ENCODE peak calls at places on chromosomes 3 and 15, in eight cellular contexts. H is GM13977; K is mucosa of descending colon; S is G401; R is body of pancreas; M is brain pericyte; A is cardiac muscle cell; J is activated naive CD8-positive, alpha-beta T cell treated with anti-CD3 and anti-CD28 coated beads, Interleukin-2, amount 50 U/mL, for 16 hours. L is an unnamed sample.

GRCh38 chr15:80895091-80895490 is 94.5 kb downstream of the MESD start:
- DNase-seq in H (no peak), K (no peak), S (no peak), R (no peak), M (no peak), A (no peak), J (no peak), L (no peak)

GRCh38 chr3:43144811-43145490 is 39.1 kb upstream of the POMGNT2 start:
- DNase-seq in H (no peak), K (no peak), S (no peak), R (no peak), M (no peak), A (no peak), J (no peak), L (no peak)

GRCh38 chr3:26596325-26596724 is 26.2 kb upstream of the LRRC3B start:
- DNase-seq in H (no peak), K (no peak), S (no peak), R (no peak), M (no peak), A (no peak), J (no peak), L (no peak)

GRCh38 chr3:50251220-50251619 is 15.2 kb downstream of the GNAI2 start:
- DNase-seq in H (no peak), K (no peak), S (peak), R (no peak), M (no peak), A (no peak), J (no peak), L (no peak)

GRCh38 chr3:168053115-168053514 is 42.6 kb downstream of the GOLIM4 start:
- DNase-seq in H (no peak), K (no peak), S (no peak), R (no peak), M (no peak), A (no peak), J (no peak), L (no peak)

GRCh38 chr15:33908396-33908795 is 59.9 kb upstream of the CHRM5 start:
- DNase-seq in H (no peak), K (no peak), S (no peak), R (no peak), M (no peak), A (no peak), J (no peak), L (no peak)

GRCh38 chr15:90818251-90819210 is 49.9 kb upstream of the FURIN start:
- DNase-seq in H (peak), K (no peak), S (no peak), R (peak), M (no peak), A (no peak), J (no peak), L (no peak)

GRCh38 chr3:173396191-173397041 is 1.1 kb upstream of the NLGN1 start:
- DNase-seq in H (peak), K (no peak), S (peak), R (peak), M (no peak), A (peak), J (no peak), L (no peak)

GRCh38 chr15:76942331-76942730 is 10.8 kb downstream of the RCN2 start:
- DNase-seq in H (no peak), K (no peak), S (no peak), R (no peak), M (no peak), A (no peak), J (no peak), L (no peak)

GRCh38 chr15:66907826-66908502 is 157.4 kb upstream of the SMAD3 start:
- DNase-seq in H (no peak), K (no peak), S (peak), R (peak), M (no peak), A (no peak), J (no peak), L (no peak)

GRCh38 chr3:45666729-45667440 is 22.3 kb upstream of the SACM1L start:
- DNase-seq in H (no peak), K (no peak), S (no peak), R (no peak), M (no peak), A (no peak), J (no peak), L (no peak)

GRCh38 chr15:90690585-90690984 is 26.6 kb upstream of the BLM start:
- DNase-seq in H (no peak), K (no peak), S (no peak), R (no peak), M (no peak), A (no peak), J (no peak), L (no peak)

GRCh38 chr3:127744875-127745274 is 72.1 kb downstream of the ABTB1 start:
- DNase-seq in H (no peak), K (no peak), S (peak), R (no peak), M (no peak), A (no peak), J (no peak), L (no peak)

GRCh38 chr3:52047295-52047960 is 8.9 kb downstream of the DUSP7 start:
- DNase-seq in H (no peak), K (no peak), S (no peak), R (no peak), M (no peak), A (no peak), J (no peak), L (no peak)

GRCh38 chr3:107897471-107898180 is 193.2 kb downstream of the CD47 start:
- DNase-seq in H (no peak), K (no peak), S (no peak), R (no peak), M (peak), A (no peak), J (no peak), L (no peak)

GRCh38 chr3:2468816-2469215 is 370.1 kb downstream of the CNTN4 start:
- DNase-seq in H (no peak), K (no peak), S (no peak), R (no peak), M (no peak), A (no peak), J (no peak), L (no peak)

GRCh38 chr15:33910741-33911140 is 57.6 kb upstream of the CHRM5 start:
- DNase-seq in H (no peak), K (no peak), S (no peak), R (no peak), M (no peak), A (no peak), J (no peak), L (no peak)

GRCh38 chr3:66602237-66602636 is 101.4 kb upstream of the LRIG1 start:
- DNase-seq in H (no peak), K (no peak), S (no peak), R (no peak), M (no peak), A (no peak), J (no peak), L (no peak)

GRCh38 chr3:119418641-119419040 is 44.8 kb downstream of the TMEM39A start:
- DNase-seq in H (no peak), K (no peak), S (no peak), R (no peak), M (no peak), A (peak), J (no peak), L (no peak)

GRCh38 chr15:45666119-45666875 is 31.5 kb downstream of the SQOR start:
- DNase-seq in H (no peak), K (no peak), S (no peak), R (no peak), M (no peak), A (no peak), J (no peak), L (no peak)

GRCh38 chr3:149473314-149473990 is 1.0 kb upstream of the TM4SF4 start:
- DNase-seq in H (no peak), K (no peak), S (no peak), R (peak), M (no peak), A (no peak), J (no peak), L (no peak)

GRCh38 chr3:17811633-17812032 is 69.2 kb upstream of the TBC1D5 start:
- DNase-seq in H (no peak), K (no peak), S (no peak), R (no peak), M (no peak), A (no peak), J (no peak), L (no peak)

GRCh38 chr15:86080302-86080701 is 631 bp downstream of the AGBL1 start:
- DNase-seq in H (no peak), K (no peak), S (no peak), R (no peak), M (no peak), A (no peak), J (no peak), L (no peak)

GRCh38 chr15:101115887-101116680 is 135.8 kb downstream of the CHSY1 start:
- DNase-seq in H (no peak), K (no peak), S (no peak), R (peak), M (peak), A (no peak), J (no peak), L (no peak)

GRCh38 chr3:139261754-139262632 is 81.8 kb upstream of the MRPS22 start:
- DNase-seq in H (no peak), K (no peak), S (no peak), R (no peak), M (no peak), A (no peak), J (no peak), L (no peak)

GRCh38 chr3:123285066-123285465 is 83.3 kb downstream of the SEC22A start:
- DNase-seq in H (peak), K (no peak), S (no peak), R (no peak), M (no peak), A (no peak), J (no peak), L (no peak)

GRCh38 chr3:45946307-45946706 is 3.0 kb downstream of the CXCR6 start:
- DNase-seq in H (no peak), K (no peak), S (no peak), R (no peak), M (no peak), A (no peak), J (no peak), L (no peak)

GRCh38 chr3:4362523-4362922 is 59.4 kb downstream of the SETMAR start:
- DNase-seq in H (no peak), K (no peak), S (no peak), R (no peak), M (no peak), A (no peak), J (no peak), L (no peak)

GRCh38 chr3:140050977-140051957 is 116.3 kb downstream of the CLSTN2 start:
- DNase-seq in H (no peak), K (no peak), S (peak), R (peak), M (no peak), A (peak), J (no peak), L (no peak)

GRCh38 chr3:31908391-31909097 is 72.5 kb downstream of the OSBPL10 start:
- DNase-seq in H (no peak), K (no peak), S (no peak), R (no peak), M (no peak), A (no peak), J (no peak), L (no peak)

GRCh38 chr3:197125601-197126000 is 96.0 kb upstream of the MELTF start:
- DNase-seq in H (no peak), K (no peak), S (no peak), R (no peak), M (no peak), A (no peak), J (no peak), L (no peak)

GRCh38 chr3:52025453-52025852 is 29.8 kb upstream of the RPL29 start:
- DNase-seq in H (no peak), K (no peak), S (no peak), R (no peak), M (no peak), A (no peak), J (no peak), L (no peak)

GRCh38 chr3:160665784-160666526 is 11.0 kb upstream of the ARL14 start:
- DNase-seq in H (peak), K (no peak), S (no peak), R (no peak), M (no peak), A (no peak), J (no peak), L (no peak)

GRCh38 chr3:60528651-60529050 is 722.6 kb downstream of the FHIT start:
- DNase-seq in H (no peak), K (no peak), S (no peak), R (no peak), M (no peak), A (no peak), J (no peak), L (no peak)

GRCh38 chr3:185764168-185764988 is 60.5 kb downstream of the IGF2BP2 start:
- DNase-seq in H (peak), K (no peak), S (no peak), R (no peak), M (no peak), A (no peak), J (no peak), L (no peak)

L was measured in iPS DF 6.9.